ENCODE peak calls at places on chromosomes 4 and X, in five cellular contexts. L, A, D, C and S are unnamed samples.
A peak's percentile ranks its signal among the peaks of the same experiment; 100 is the strongest.

GRCh38 chr4:150875367-150875766 is 139.7 kb downstream of the LRBA start:
- DNase-seq in A (no peak), L (no peak), D (no peak), C (no peak), S (no peak)

GRCh38 chrX:109856974-109857373 is 123.9 kb upstream of the ACSL4 start:
- DNase-seq in C (no peak), D (no peak), L (no peak), A (no peak), S (no peak)

GRCh38 chr4:146333187-146333894 is 119.0 kb downstream of the REELD1 start:
- DNase-seq in L (no peak), D (no peak), C (no peak), A (no peak), S (peak; percentile 10)

GRCh38 chr4:128256539-128256938 is 31.1 kb downstream of the PGRMC2 start:
- DNase-seq in A (no peak), L (no peak), C (no peak), D (no peak), S (no peak)

GRCh38 chrX:30349946-30350345 is 40.8 kb upstream of the NR0B1 start:
- DNase-seq in D (no peak), C (no peak), A (no peak), L (no peak), S (no peak)

GRCh38 chr4:8278009-8278395 is 8.4 kb downstream of the HTRA3 start:
- DNase-seq in A (no peak), D (no peak), L (no peak), C (no peak), S (no peak)

GRCh38 chr4:38743866-38744265 is 38.9 kb downstream of the TLR10 start:
- DNase-seq in D (no peak), L (no peak), A (no peak), C (no peak), S (no peak)

GRCh38 chr4:5222951-5223350 is 171.7 kb downstream of the STK32B start:
- DNase-seq in C (no peak), D (no peak), L (no peak), A (no peak), S (no peak)

DNA sequence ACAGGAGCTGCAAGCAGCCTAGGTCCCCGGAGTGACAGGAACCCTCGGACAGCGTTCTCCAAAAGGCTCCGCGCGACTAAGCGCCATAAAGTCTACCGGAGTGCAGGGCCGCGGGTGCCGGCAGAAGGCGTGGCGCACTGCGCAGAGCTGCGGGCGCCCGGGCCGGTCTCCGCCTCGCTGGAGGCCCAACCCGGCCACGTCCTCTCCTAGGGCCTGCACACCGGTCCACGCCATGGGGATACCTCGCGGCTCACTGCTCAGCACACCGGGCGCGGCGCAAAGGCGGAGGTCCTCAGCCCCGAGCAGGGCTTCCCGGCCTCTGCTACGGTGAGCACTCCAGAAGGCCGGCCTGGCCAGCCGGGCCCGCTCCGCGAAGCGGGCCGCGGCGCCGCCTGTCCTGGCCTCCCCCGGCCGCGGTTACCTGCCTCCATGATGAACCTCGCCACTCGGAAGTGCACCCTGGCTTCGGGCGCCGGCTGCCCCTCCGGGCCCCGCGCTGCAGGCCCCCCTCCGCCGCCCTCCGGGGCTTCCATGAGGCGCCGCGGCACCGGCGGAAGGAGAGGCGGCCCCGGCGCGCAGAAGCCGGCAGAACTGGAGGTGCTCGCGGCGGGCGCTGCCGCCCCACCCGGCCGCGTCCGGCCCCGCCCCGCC is at the start of gene CCNQ:
- DNase-seq in C (no peak), D (peak; percentile 28), L (peak; percentile 87), A (no peak), S (peak; percentile 36)
- TF ChIP-seq POLR2A in C (no peak), D (peak; percentile 61), L (no peak), A (no peak), S (peak; percentile 14)

GRCh38 chrX:105098812-105099211 is 121.7 kb downstream of the TEX13A start:
- DNase-seq in D (no peak), L (no peak), A (no peak), C (no peak), S (no peak)
- TF ChIP-seq POLR2A in D (no peak), L (no peak), A (no peak), C (no peak), S (no peak)

GRCh38 chr4:94207469-94208224 is at the start of gene SMARCAD1:
- DNase-seq in D (peak; percentile 93), L (peak; percentile 95), A (peak; percentile 90), C (peak; percentile 79), S (peak; percentile 92)
- TF ChIP-seq POLR2A in D (no peak), L (peak; percentile 32), A (no peak), C (no peak), S (peak; percentile 55)

GRCh38 chrX:47223476-47224250 is 5.2 kb downstream of the CDK16 start:
- DNase-seq in L (no peak), A (no peak), D (no peak), C (no peak), S (no peak)
- TF ChIP-seq POLR2A in L (no peak), A (no peak), D (no peak), C (no peak), S (no peak)

DNA sequence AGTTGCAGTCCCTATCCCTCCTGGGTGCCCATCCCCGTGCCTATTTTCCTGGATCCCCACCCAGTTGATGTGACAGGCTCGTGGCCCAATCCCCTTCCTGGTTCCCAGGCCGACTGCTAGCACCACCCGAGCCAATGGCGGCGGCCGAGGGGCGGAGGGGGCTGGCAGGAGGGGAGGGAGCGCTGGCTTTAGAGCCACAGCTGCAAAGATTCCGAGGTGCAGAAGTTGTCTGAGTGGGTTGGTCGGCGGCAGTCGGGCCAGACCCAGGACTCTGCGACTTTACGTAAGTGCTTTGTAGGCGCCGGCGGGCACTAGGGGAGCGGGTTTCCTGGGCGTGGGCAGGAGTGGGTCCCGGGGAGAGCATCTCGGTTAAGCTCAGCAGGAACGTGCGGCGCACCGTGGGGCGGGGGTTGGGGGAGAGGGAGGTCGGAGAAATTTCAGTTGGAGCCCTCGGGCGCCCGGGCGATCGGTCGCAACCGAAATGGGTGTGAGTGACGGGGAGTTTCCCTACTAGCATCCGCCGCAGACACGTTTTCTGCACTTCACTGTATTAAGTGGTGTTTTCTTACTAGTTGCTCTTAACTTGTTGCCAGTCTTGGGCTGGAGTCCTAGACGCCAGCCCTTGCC is at the start of gene PLS3:
- DNase-seq in C (peak; percentile 65), L (peak; percentile 91), D (peak; percentile 88), A (peak; percentile 89), S (peak; percentile 72)
- TF ChIP-seq POLR2A in C (no peak), L (no peak), D (peak; percentile 35), A (peak; percentile 74), S (peak; percentile 33)